ENCODE peak calls at places on chromosomes 4 and X, in six cellular contexts. H, W, N, P, Y and J are unnamed samples. For H3K4me1, the result is how much of the 10 kb centered on the place peaks cover.

GRCh38 chr4:174689618-174690017 is 139.4 kb downstream of the GLRA3 start:
- DNase-seq in H (no peak), W (no peak), N (no peak), P (no peak), Y (no peak), J (no peak)

GRCh38 chrX:30310429-30311206 is 1.4 kb upstream of the NR0B1 start:
- DNase-seq in H (no peak), W (no peak), N (no peak), P (no peak), Y (no peak), J (no peak)

GRCh38 chrX:155778844-155779553 is 102.1 kb upstream of the VAMP7 start:
- DNase-seq in H (no peak), W (no peak), N (no peak), P (no peak), Y (no peak), J (no peak)

GRCh38 chr4:13492752-13493151 is 8.6 kb upstream of the RAB28 start:
- DNase-seq in H (no peak), W (no peak), N (no peak), P (no peak), Y (no peak), J (no peak)

GRCh38 chr4:857461-857860 is 31.5 kb upstream of the CPLX1 start:
- DNase-seq in H (no peak), W (no peak), N (no peak), P (no peak), Y (no peak), J (no peak)

GRCh38 chr4:24752140-24752539 is 43.2 kb upstream of the SOD3 start:
- DNase-seq in H (no peak), W (no peak), N (no peak), P (no peak), Y (no peak), J (no peak)

GRCh38 chrX:17692709-17693346 is 44.5 kb upstream of the SCML1 start:
- DNase-seq in H (peak), W (peak), N (peak), P (no peak), Y (peak), J (no peak)

GRCh38 chrX:152941328-152942111 is 43.7 kb downstream of the ZNF185 start:
- DNase-seq in H (peak), W (peak), N (peak), P (peak), Y (peak), J (peak)

GRCh38 chr4:1202526-1203378 is 30.4 kb upstream of the SPON2 start:
- DNase-seq in H (no peak), W (no peak), N (no peak), P (no peak), Y (no peak), J (no peak)

GRCh38 chr4:86606809-86607208 is 12.7 kb downstream of the PTPN13 start:
- DNase-seq in H (no peak), W (no peak), N (no peak), P (no peak), Y (no peak), J (no peak)

GRCh38 chr4:173934201-173934600 is 349.3 kb downstream of the FBXO8 start:
- DNase-seq in H (peak), W (no peak), N (no peak), P (no peak), Y (no peak), J (no peak)

GRCh38 chrX:112837531-112837930 is 3.1 kb downstream of the AMOT start:
- DNase-seq in H (no peak), W (no peak), N (no peak), P (no peak), Y (no peak), J (peak)

GRCh38 chr4:89439533-89439932 is 131.9 kb upstream of the GPRIN3 start:
- DNase-seq in H (no peak), W (no peak), N (no peak), P (no peak), Y (no peak), J (no peak)

GRCh38 chr4:131001371-131001770 is 1905.4 kb downstream of the C4orf33 start:
- DNase-seq in H (no peak), W (no peak), N (no peak), P (no peak), Y (no peak), J (no peak)

GRCh38 chr4:102554482-102554881 is 53.3 kb downstream of the NFKB1 start:
- DNase-seq in H (peak), W (peak), N (peak), P (no peak), Y (peak), J (no peak)

GRCh38 chrX:153406903-153407302 is 4.4 kb upstream of the ZFP92 start:
- DNase-seq in H (no peak), W (no peak), N (no peak), P (no peak), Y (no peak), J (no peak)

GRCh38 chr4:71186566-71187398 is 152.0 kb upstream of the SLC4A4 start:
- DNase-seq in H (peak), W (peak), N (peak), P (no peak), Y (no peak), J (peak)

GRCh38 chrX:18410038-18410437 is 15.4 kb upstream of the CDKL5 start:
- DNase-seq in H (peak), W (no peak), N (peak), P (no peak), Y (no peak), J (no peak)

GRCh38 chrX:148380614-148381561 is 119.5 kb upstream of the AFF2 start:
- DNase-seq in H (no peak), W (no peak), N (peak), P (no peak), Y (peak), J (no peak)

GRCh38 chr4:6258741-6259140 is 10.9 kb upstream of the WFS1 start:
- DNase-seq in H (no peak), W (no peak), N (no peak), P (no peak), Y (no peak), J (no peak)

GRCh38 chrX:69182818-69183375 is 17.6 kb upstream of the PJA1 start:
- DNase-seq in H (no peak), W (no peak), N (no peak), P (no peak), Y (no peak), J (no peak)

GRCh38 chr4:108165601-108166000 is 3.1 kb downstream of the LEF1 start:
- DNase-seq in H (no peak), W (no peak), N (no peak), P (no peak), Y (no peak), J (no peak)

GRCh38 chrX:70470850-70471289 is 26.2 kb downstream of the DLG3 start:
- DNase-seq in H (peak), W (no peak), N (no peak), P (no peak), Y (no peak), J (no peak)

GRCh38 chr4:79851625-79852304 is 221.3 kb downstream of the ANTXR2 start:
- DNase-seq in H (peak), W (no peak), N (no peak), P (no peak), Y (no peak), J (no peak)

GRCh38 chrX:87518504-87518903 is 902 bp downstream of the KLHL4 start:
- DNase-seq in H (peak), W (no peak), N (no peak), P (no peak), Y (no peak), J (no peak)

GRCh38 chr4:82394896-82395295 is 21.1 kb upstream of the HNRNPD start:
- DNase-seq in H (no peak), W (no peak), N (peak), P (no peak), Y (no peak), J (no peak)

GRCh38 chr4:126738926-126739325 is 893.8 kb upstream of the INTU start:
- DNase-seq in H (peak), W (no peak), N (no peak), P (no peak), Y (no peak), J (no peak)

GRCh38 chr4:3368841-3369760 is 72.7 kb upstream of the HGFAC start:
- DNase-seq in H (no peak), W (no peak), N (peak), P (no peak), Y (no peak), J (no peak)
- H3K4ac ChIP-seq in H (peak), W (no peak), N (no peak), P (no peak), Y (no peak), J (no peak)

GRCh38 chrX:29107231-29107630 is 520.0 kb downstream of the IL1RAPL1 start:
- DNase-seq in H (no peak), W (no peak), N (no peak), P (no peak), Y (no peak), J (no peak)
- H3K4me1 ChIP-seq in H (under half), W (under half), N (under half), P (under half), Y (under half), J (under half)

GRCh38 chr4:119106036-119107000 is 29.3 kb upstream of the MYOZ2 start:
- DNase-seq in H (no peak), W (no peak), N (no peak), P (no peak), Y (no peak), J (no peak)
- H3K4ac ChIP-seq in H (peak), W (no peak), N (no peak), P (no peak), Y (no peak), J (no peak)

GRCh38 chrX:12950851-12951589 is 23.9 kb upstream of the TMSB4X start:
- DNase-seq in H (no peak), W (peak), N (peak), P (no peak), Y (no peak), J (no peak)
- H3K4me1 ChIP-seq in H (under half), W (under half), N (under half), P (under half), Y (under half), J (under half)

GRCh38 chr4:109433281-109434006 is at the start of gene SEC24B:
- DNase-seq in H (peak), W (peak), N (peak), P (no peak), Y (peak), J (peak)
- H3K4ac ChIP-seq in H (peak), W (no peak), N (peak), P (no peak), Y (peak), J (peak)

GRCh38 chr4:118774989-118775388 is 60.9 kb downstream of the SEC24D start:
- DNase-seq in H (peak), W (no peak), N (peak), P (no peak), Y (no peak), J (no peak)

GRCh38 chr4:118770741-118771187 is 65.2 kb downstream of the SEC24D start:
- DNase-seq in H (peak), W (no peak), N (no peak), P (no peak), Y (no peak), J (no peak)

GRCh38 chr4:118774321-118774720 is 61.6 kb downstream of the SEC24D start:
- DNase-seq in H (no peak), W (no peak), N (no peak), P (no peak), Y (no peak), J (no peak)

GRCh38 chr4:118773082-118773792 is 62.7 kb downstream of the SEC24D start:
- DNase-seq in H (no peak), W (no peak), N (peak), P (no peak), Y (peak), J (no peak)

DNA sequence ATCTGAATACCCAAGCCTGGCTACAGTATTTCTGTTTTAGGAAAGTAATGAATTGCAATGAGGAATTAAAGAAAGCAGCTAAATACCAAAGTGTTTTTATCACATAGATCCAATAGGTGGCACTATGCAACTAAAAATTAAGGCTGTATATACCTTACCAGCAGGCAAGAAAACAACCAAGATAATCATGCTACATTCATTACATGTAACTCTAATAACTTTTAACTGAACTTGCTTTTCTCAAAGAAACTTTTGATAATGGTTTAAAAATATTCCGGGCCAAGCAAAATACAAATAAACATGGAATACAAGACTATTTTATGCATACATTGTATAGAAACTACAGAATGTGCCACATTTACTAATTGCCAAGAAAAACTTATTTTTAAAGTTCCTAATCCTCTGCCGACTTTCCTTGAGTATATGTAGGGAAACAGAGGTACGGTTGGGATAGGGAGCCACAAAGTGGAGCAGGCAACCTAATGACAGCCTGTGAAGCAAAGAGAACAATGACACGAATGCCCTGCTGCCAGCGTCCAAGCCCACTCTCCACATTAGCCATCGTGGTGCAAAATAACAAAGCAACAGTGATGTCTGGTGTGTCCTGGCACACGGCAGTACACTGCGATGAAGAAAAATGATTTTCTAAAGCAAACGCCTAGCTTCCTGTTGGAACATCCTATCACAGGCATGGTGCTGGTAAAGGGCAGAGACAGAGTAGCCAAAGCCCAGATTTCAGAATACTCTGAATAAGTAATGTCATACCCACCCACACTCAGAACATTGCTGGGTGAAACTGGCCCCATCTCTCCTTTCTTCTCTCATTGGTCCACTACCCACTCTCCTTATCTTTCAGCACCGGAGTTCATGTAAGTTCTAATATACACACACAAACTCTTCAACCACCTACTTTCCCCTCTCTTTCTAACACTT is 63.5 kb downstream of the SEC24D start:
- DNase-seq in H (peak), W (no peak), N (peak), P (no peak), Y (no peak), J (peak)
- H3K4me1 ChIP-seq in H (under half), W (under half), N (under half), P (under half), Y (under half), J (under half)

GRCh38 chr4:185276036-185276435 is 66.6 kb downstream of the SNX25 start:
- DNase-seq in H (peak), W (no peak), N (no peak), P (no peak), Y (no peak), J (no peak)
- H3K4ac ChIP-seq in H (no peak), W (no peak), N (no peak), P (no peak), Y (no peak), J (no peak)